ENCODE peak calls at places on chromosome 22, in five cellular contexts. One of them, this sample, is unnamed. For H3K4me1, the result is how much of the 10 kb centered on the place peaks cover.

GRCh38 chr22:47107431-47107830 is 345.0 kb downstream of the TBC1D22A start:
- DNase-seq in CD4-positive, CD25-positive, alpha-beta regulatory T cell: no peak
- DNase-seq in esophagus squamous epithelium: no peak
- DNase-seq in fibroblast of lung: peak
- DNase-seq in endothelial cell of umbilical vein: peak
- DNase-seq in this sample: no peak

GRCh38 chr22:46267431-46268279 is at the start of gene TTC38:
- DNase-seq in CD4-positive, CD25-positive, alpha-beta regulatory T cell: peak
- DNase-seq in esophagus squamous epithelium: no peak
- DNase-seq in fibroblast of lung: peak
- DNase-seq in endothelial cell of umbilical vein: peak
- DNase-seq in this sample: peak

GRCh38 chr22:50087646-50088045 is 2.2 kb upstream of the MOV10L1 start:
- DNase-seq in CD4-positive, CD25-positive, alpha-beta regulatory T cell: no peak
- DNase-seq in esophagus squamous epithelium: no peak
- DNase-seq in fibroblast of lung: no peak
- DNase-seq in endothelial cell of umbilical vein: no peak
- DNase-seq in this sample: no peak

GRCh38 chr22:24486501-24486921 is 8.6 kb upstream of the UPB1 start:
- DNase-seq in CD4-positive, CD25-positive, alpha-beta regulatory T cell: no peak
- DNase-seq in esophagus squamous epithelium: no peak
- DNase-seq in fibroblast of lung: peak
- DNase-seq in endothelial cell of umbilical vein: peak
- DNase-seq in this sample: no peak

GRCh38 chr22:45826520-45826919 is 150.4 kb downstream of the WNT7B start:
- DNase-seq in CD4-positive, CD25-positive, alpha-beta regulatory T cell: no peak
- DNase-seq in esophagus squamous epithelium: no peak
- DNase-seq in fibroblast of lung: no peak
- DNase-seq in endothelial cell of umbilical vein: no peak
- DNase-seq in this sample: no peak

GRCh38 chr22:49156662-49157285 is 670.9 kb downstream of the BRD1 start:
- DNase-seq in CD4-positive, CD25-positive, alpha-beta regulatory T cell: no peak
- DNase-seq in esophagus squamous epithelium: no peak
- DNase-seq in fibroblast of lung: no peak
- DNase-seq in endothelial cell of umbilical vein: no peak
- DNase-seq in this sample: peak

GRCh38 chr22:17791196-17791595 is 16.9 kb upstream of the BID start:
- DNase-seq in CD4-positive, CD25-positive, alpha-beta regulatory T cell: no peak
- DNase-seq in esophagus squamous epithelium: no peak
- DNase-seq in fibroblast of lung: no peak
- DNase-seq in endothelial cell of umbilical vein: no peak
- DNase-seq in this sample: no peak

GRCh38 chr22:30000566-30000965 is 79.7 kb upstream of the HORMAD2 start:
- DNase-seq in CD4-positive, CD25-positive, alpha-beta regulatory T cell: no peak
- DNase-seq in esophagus squamous epithelium: no peak
- DNase-seq in fibroblast of lung: peak
- DNase-seq in endothelial cell of umbilical vein: no peak
- DNase-seq in this sample: no peak

GRCh38 chr22:31566484-31566883 is 70.1 kb downstream of the SFI1 start:
- DNase-seq in CD4-positive, CD25-positive, alpha-beta regulatory T cell: no peak
- DNase-seq in esophagus squamous epithelium: no peak
- DNase-seq in fibroblast of lung: no peak
- DNase-seq in endothelial cell of umbilical vein: no peak
- DNase-seq in this sample: no peak

GRCh38 chr22:47082505-47082904 is 320.1 kb downstream of the TBC1D22A start:
- DNase-seq in CD4-positive, CD25-positive, alpha-beta regulatory T cell: no peak
- DNase-seq in esophagus squamous epithelium: no peak
- DNase-seq in fibroblast of lung: no peak
- DNase-seq in endothelial cell of umbilical vein: no peak
- DNase-seq in this sample: no peak

GRCh38 chr22:17742528-17742902 is 31.8 kb downstream of the BID start:
- DNase-seq in CD4-positive, CD25-positive, alpha-beta regulatory T cell: peak
- DNase-seq in esophagus squamous epithelium: no peak
- DNase-seq in fibroblast of lung: peak
- DNase-seq in endothelial cell of umbilical vein: peak
- DNase-seq in this sample: peak

GRCh38 chr22:24564376-24565058 is 8.7 kb downstream of the SNRPD3 start:
- DNase-seq in CD4-positive, CD25-positive, alpha-beta regulatory T cell: no peak
- DNase-seq in esophagus squamous epithelium: no peak
- DNase-seq in fibroblast of lung: peak
- DNase-seq in endothelial cell of umbilical vein: no peak
- DNase-seq in this sample: no peak

GRCh38 chr22:45472426-45472825 is 30.3 kb upstream of the FBLN1 start:
- DNase-seq in CD4-positive, CD25-positive, alpha-beta regulatory T cell: no peak
- DNase-seq in esophagus squamous epithelium: no peak
- DNase-seq in fibroblast of lung: no peak
- DNase-seq in endothelial cell of umbilical vein: no peak
- DNase-seq in this sample: no peak

GRCh38 chr22:49566141-49566541 is 261.5 kb downstream of the BRD1 start:
- DNase-seq in CD4-positive, CD25-positive, alpha-beta regulatory T cell: no peak
- DNase-seq in esophagus squamous epithelium: no peak
- DNase-seq in fibroblast of lung: no peak
- DNase-seq in endothelial cell of umbilical vein: no peak
- DNase-seq in this sample: no peak

GRCh38 chr22:48675828-48676145 is 1151.9 kb downstream of the BRD1 start:
- DNase-seq in CD4-positive, CD25-positive, alpha-beta regulatory T cell: no peak
- DNase-seq in esophagus squamous epithelium: no peak
- DNase-seq in fibroblast of lung: no peak
- DNase-seq in endothelial cell of umbilical vein: no peak
- DNase-seq in this sample: no peak

GRCh38 chr22:29478326-29479276 is 1.4 kb upstream of the NEFH start:
- DNase-seq in CD4-positive, CD25-positive, alpha-beta regulatory T cell: peak
- DNase-seq in esophagus squamous epithelium: no peak
- DNase-seq in fibroblast of lung: no peak
- DNase-seq in endothelial cell of umbilical vein: peak
- DNase-seq in this sample: peak

GRCh38 chr22:29306175-29306829 is at the start of gene GAS2L1:
- DNase-seq in CD4-positive, CD25-positive, alpha-beta regulatory T cell: no peak
- DNase-seq in esophagus squamous epithelium: no peak
- DNase-seq in fibroblast of lung: peak
- DNase-seq in endothelial cell of umbilical vein: peak
- DNase-seq in this sample: peak

GRCh38 chr22:24431309-24432034 is 4.1 kb downstream of the ADORA2A start:
- DNase-seq in CD4-positive, CD25-positive, alpha-beta regulatory T cell: no peak
- DNase-seq in esophagus squamous epithelium: no peak
- DNase-seq in fibroblast of lung: no peak
- DNase-seq in endothelial cell of umbilical vein: no peak
- DNase-seq in this sample: no peak

GRCh38 chr22:41745968-41746367 is 46.7 kb downstream of the MEI1 start:
- DNase-seq in CD4-positive, CD25-positive, alpha-beta regulatory T cell: no peak
- DNase-seq in esophagus squamous epithelium: no peak
- DNase-seq in fibroblast of lung: no peak
- DNase-seq in endothelial cell of umbilical vein: no peak
- DNase-seq in this sample: no peak

GRCh38 chr22:37321288-37321687 is 39.0 kb downstream of the CYTH4 start:
- DNase-seq in CD4-positive, CD25-positive, alpha-beta regulatory T cell: no peak
- DNase-seq in esophagus squamous epithelium: no peak
- DNase-seq in fibroblast of lung: no peak
- DNase-seq in endothelial cell of umbilical vein: no peak
- DNase-seq in this sample: no peak
- H3K27ac ChIP-seq in CD4-positive, CD25-positive, alpha-beta regulatory T cell: no peak
- H3K27ac ChIP-seq in esophagus squamous epithelium: no peak
- H3K27ac ChIP-seq in fibroblast of lung: no peak
- H3K27ac ChIP-seq in endothelial cell of umbilical vein: no peak
- H3K27ac ChIP-seq in this sample: no peak

GRCh38 chr22:23237841-23238240 is 57.5 kb downstream of the BCR start:
- DNase-seq in CD4-positive, CD25-positive, alpha-beta regulatory T cell: no peak
- DNase-seq in esophagus squamous epithelium: no peak
- DNase-seq in fibroblast of lung: no peak
- DNase-seq in endothelial cell of umbilical vein: no peak
- DNase-seq in this sample: no peak

GRCh38 chr22:23236440-23237139 is 56.3 kb downstream of the BCR start:
- DNase-seq in CD4-positive, CD25-positive, alpha-beta regulatory T cell: no peak
- DNase-seq in esophagus squamous epithelium: no peak
- DNase-seq in fibroblast of lung: no peak
- DNase-seq in endothelial cell of umbilical vein: no peak
- DNase-seq in this sample: peak

GRCh38 chr22:23238707-23239106 is 58.4 kb downstream of the BCR start:
- DNase-seq in CD4-positive, CD25-positive, alpha-beta regulatory T cell: no peak
- DNase-seq in esophagus squamous epithelium: no peak
- DNase-seq in fibroblast of lung: no peak
- DNase-seq in endothelial cell of umbilical vein: no peak
- DNase-seq in this sample: no peak

GRCh38 chr22:23236026-23236425 is 55.7 kb downstream of the BCR start:
- DNase-seq in CD4-positive, CD25-positive, alpha-beta regulatory T cell: no peak
- DNase-seq in esophagus squamous epithelium: no peak
- DNase-seq in fibroblast of lung: no peak
- DNase-seq in endothelial cell of umbilical vein: no peak
- DNase-seq in this sample: no peak

DNA sequence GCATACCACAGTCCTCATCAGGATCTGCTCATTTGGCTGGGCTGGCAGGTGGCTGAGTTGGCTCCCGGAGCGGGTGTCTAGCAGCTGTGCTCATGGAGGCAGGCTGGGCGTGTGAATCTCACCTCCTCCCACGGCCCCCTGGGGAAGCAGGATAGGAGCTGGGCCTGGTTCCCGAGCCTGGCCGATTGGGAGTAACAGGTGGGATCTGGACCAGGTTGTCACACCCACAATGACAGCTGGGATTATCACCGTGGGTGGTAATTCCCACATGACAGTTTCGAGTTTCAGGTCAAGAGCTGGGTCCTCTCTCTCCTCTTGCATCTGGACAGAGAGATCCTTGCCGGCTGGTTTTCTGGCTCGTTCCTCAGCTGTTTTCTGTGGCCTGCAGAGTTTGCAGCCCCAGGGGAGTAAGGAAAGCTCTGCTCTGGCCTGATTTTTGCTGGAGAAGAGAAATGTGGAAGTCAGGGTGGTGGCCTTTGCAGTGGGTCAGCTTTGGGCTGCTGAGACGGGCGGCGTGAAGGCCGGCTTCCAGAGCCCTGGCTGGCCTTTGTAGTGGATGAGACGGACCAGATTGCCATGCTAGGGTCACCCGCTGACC is 57.0 kb downstream of the BCR start:
- DNase-seq in CD4-positive, CD25-positive, alpha-beta regulatory T cell: no peak
- DNase-seq in esophagus squamous epithelium: no peak
- DNase-seq in fibroblast of lung: peak
- DNase-seq in endothelial cell of umbilical vein: no peak
- DNase-seq in this sample: peak
- H3K4me1 ChIP-seq in CD4-positive, CD25-positive, alpha-beta regulatory T cell: under half
- H3K4me1 ChIP-seq in esophagus squamous epithelium: under half
- H3K4me1 ChIP-seq in fibroblast of lung: under half
- H3K4me1 ChIP-seq in endothelial cell of umbilical vein: under half
- H3K4me1 ChIP-seq in this sample: under half

DNA sequence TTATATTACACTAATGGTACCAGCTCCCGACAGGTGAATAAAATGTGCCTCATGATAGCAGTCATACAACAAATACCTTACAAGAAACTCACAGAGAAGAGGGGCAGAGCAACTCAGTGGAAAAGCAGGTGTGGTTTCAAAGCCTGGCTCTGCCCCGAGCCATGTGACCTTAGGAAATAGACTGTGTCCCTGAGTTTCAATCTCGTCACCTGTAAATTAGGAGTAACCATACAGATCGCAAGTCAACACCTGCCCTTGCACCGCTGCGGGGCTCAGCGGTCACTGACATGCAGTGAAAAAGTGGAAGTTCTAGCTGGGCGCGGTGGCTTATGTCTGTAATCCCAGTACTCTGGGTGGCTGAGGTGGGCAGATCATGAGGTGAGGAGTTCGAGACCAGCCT is 11.9 kb upstream of the MRTFA start:
- DNase-seq in CD4-positive, CD25-positive, alpha-beta regulatory T cell: no peak
- DNase-seq in esophagus squamous epithelium: no peak
- DNase-seq in fibroblast of lung: no peak
- DNase-seq in endothelial cell of umbilical vein: no peak
- DNase-seq in this sample: no peak
- H3K27ac ChIP-seq in CD4-positive, CD25-positive, alpha-beta regulatory T cell: no peak
- H3K27ac ChIP-seq in esophagus squamous epithelium: peak
- H3K27ac ChIP-seq in fibroblast of lung: no peak
- H3K27ac ChIP-seq in endothelial cell of umbilical vein: no peak
- H3K27ac ChIP-seq in this sample: no peak

GRCh38 chr22:19176732-19177131 is 1.8 kb downstream of the SLC25A1 start:
- DNase-seq in CD4-positive, CD25-positive, alpha-beta regulatory T cell: no peak
- DNase-seq in esophagus squamous epithelium: no peak
- DNase-seq in fibroblast of lung: no peak
- DNase-seq in endothelial cell of umbilical vein: no peak
- DNase-seq in this sample: no peak

GRCh38 chr22:19174106-19175025 is 4.2 kb downstream of the SLC25A1 start:
- DNase-seq in CD4-positive, CD25-positive, alpha-beta regulatory T cell: no peak
- DNase-seq in esophagus squamous epithelium: no peak
- DNase-seq in fibroblast of lung: peak
- DNase-seq in endothelial cell of umbilical vein: no peak
- DNase-seq in this sample: peak

GRCh38 chr22:19176175-19176630 is 2.3 kb downstream of the SLC25A1 start:
- DNase-seq in CD4-positive, CD25-positive, alpha-beta regulatory T cell: no peak
- DNase-seq in esophagus squamous epithelium: no peak
- DNase-seq in fibroblast of lung: no peak
- DNase-seq in endothelial cell of umbilical vein: no peak
- DNase-seq in this sample: no peak

GRCh38 chr22:19175026-19175601 is 3.4 kb downstream of the SLC25A1 start:
- DNase-seq in CD4-positive, CD25-positive, alpha-beta regulatory T cell: no peak
- DNase-seq in esophagus squamous epithelium: no peak
- DNase-seq in fibroblast of lung: no peak
- DNase-seq in endothelial cell of umbilical vein: no peak
- DNase-seq in this sample: no peak

GRCh38 chr22:19175602-19176174 is 2.8 kb downstream of the SLC25A1 start:
- DNase-seq in CD4-positive, CD25-positive, alpha-beta regulatory T cell: no peak
- DNase-seq in esophagus squamous epithelium: no peak
- DNase-seq in fibroblast of lung: no peak
- DNase-seq in endothelial cell of umbilical vein: no peak
- DNase-seq in this sample: no peak
- H3K4me1 ChIP-seq in CD4-positive, CD25-positive, alpha-beta regulatory T cell: under half
- H3K4me1 ChIP-seq in esophagus squamous epithelium: half or more
- H3K4me1 ChIP-seq in fibroblast of lung: under half
- H3K4me1 ChIP-seq in endothelial cell of umbilical vein: under half
- H3K4me1 ChIP-seq in this sample: half or more

DNA sequence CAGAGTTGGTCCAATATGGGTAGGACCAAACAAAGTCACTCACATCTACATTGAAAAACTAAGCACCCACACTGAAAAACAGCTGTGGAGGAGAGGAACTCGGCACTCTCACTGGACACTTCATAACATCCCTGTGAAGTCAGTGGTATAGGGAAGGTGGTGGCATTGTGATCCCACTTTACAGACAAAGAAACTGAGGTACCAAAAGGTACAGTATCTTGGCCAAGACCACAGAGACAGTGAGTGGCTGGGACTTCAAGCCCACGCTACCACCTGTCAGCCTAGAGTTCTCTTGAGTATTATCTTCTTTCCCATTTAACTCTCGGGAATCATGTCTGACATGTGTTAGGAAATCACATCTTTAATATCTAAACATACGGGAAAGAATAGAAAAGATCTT is 61.9 kb downstream of the SYN3 start:
- DNase-seq in CD4-positive, CD25-positive, alpha-beta regulatory T cell: no peak
- DNase-seq in esophagus squamous epithelium: no peak
- DNase-seq in fibroblast of lung: no peak
- DNase-seq in endothelial cell of umbilical vein: no peak
- DNase-seq in this sample: no peak
- H3K27ac ChIP-seq in CD4-positive, CD25-positive, alpha-beta regulatory T cell: no peak
- H3K27ac ChIP-seq in esophagus squamous epithelium: peak
- H3K27ac ChIP-seq in fibroblast of lung: no peak
- H3K27ac ChIP-seq in endothelial cell of umbilical vein: no peak
- H3K27ac ChIP-seq in this sample: no peak

GRCh38 chr22:40323681-40324083 is 22.6 kb upstream of the ADSL start:
- DNase-seq in CD4-positive, CD25-positive, alpha-beta regulatory T cell: peak
- DNase-seq in esophagus squamous epithelium: no peak
- DNase-seq in fibroblast of lung: no peak
- DNase-seq in endothelial cell of umbilical vein: no peak
- DNase-seq in this sample: no peak
- H3K4me1 ChIP-seq in CD4-positive, CD25-positive, alpha-beta regulatory T cell: under half
- H3K4me1 ChIP-seq in esophagus squamous epithelium: under half
- H3K4me1 ChIP-seq in fibroblast of lung: under half
- H3K4me1 ChIP-seq in endothelial cell of umbilical vein: under half
- H3K4me1 ChIP-seq in this sample: under half

This sample was measured in thyroid gland.